ENCODE peak calls at places on chromosomes 6 and 20, in eight cellular contexts. J is BJ; F is psoas muscle; H is CD8-positive, alpha-beta memory T cell; A is fibroblast of lung; O is ovary; X is astrocyte; V is fibroblast of villous mesenchyme. L is an unnamed sample.

GRCh38 chr6:3205913-3206312 is 21.5 kb downstream of the TUBB2B start:
- DNase-seq in V (peak; percentile 95), F (no peak), J (peak; percentile 85), A (peak; percentile 90), X (peak; percentile 98), O (no peak), H (no peak), L (peak; percentile 98)

GRCh38 chr6:21840428-21840827 is 246.9 kb downstream of the SOX4 start:
- DNase-seq in H (no peak), A (peak; percentile 48), V (no peak), O (no peak), X (peak; percentile 66), J (no peak), F (no peak), L (no peak)

GRCh38 chr6:43093361-43094289 is 17.5 kb downstream of the PTK7 start:
- DNase-seq in X (peak; percentile 92), F (peak; percentile 64), J (peak; percentile 62), V (peak; percentile 92), H (no peak), O (no peak), A (peak; percentile 69), L (peak; percentile 91)

GRCh38 chr20:38123021-38123587 is 42.0 kb downstream of the TGM2 start:
- DNase-seq in O (peak; percentile 53), J (no peak), F (peak; percentile 37), X (peak; percentile 68), H (no peak), A (peak; percentile 73), V (peak; percentile 90), L (peak; percentile 65)

GRCh38 chr6:147016440-147016839 is 187.8 kb upstream of the STXBP5 start:
- DNase-seq in X (no peak), F (no peak), A (no peak), V (no peak), O (no peak), J (no peak), H (no peak), L (no peak)

GRCh38 chr6:117906454-117906904 is 585 bp upstream of the SLC35F1 start:
- DNase-seq in H (no peak), J (no peak), X (no peak), V (no peak), A (no peak), F (no peak), O (no peak), L (no peak)

GRCh38 chr6:112237066-112237465 is 17.3 kb downstream of the LAMA4 start:
- DNase-seq in V (peak; percentile 54), J (no peak), X (no peak), O (no peak), H (no peak), A (no peak), F (no peak), L (peak; percentile 46)

GRCh38 chr6:118464620-118465019 is 83.5 kb upstream of the PLN start:
- DNase-seq in X (no peak), V (no peak), A (no peak), O (no peak), H (no peak), J (no peak), F (no peak), L (no peak)

GRCh38 chr6:31057426-31058003 is 47.2 kb downstream of the MUC22 start:
- DNase-seq in O (no peak), J (no peak), X (peak; percentile 61), V (peak; percentile 29), A (peak; percentile 29), F (no peak), H (no peak), L (peak; percentile 55)

GRCh38 chr6:160767019-160767646 is 65.1 kb downstream of the PLG start:
- DNase-seq in X (peak; percentile 17), F (peak; percentile 59), V (no peak), J (no peak), O (peak; percentile 88), H (no peak), A (peak; percentile 65), L (peak; percentile 35)

GRCh38 chr6:36984581-36985383 is 1.2 kb downstream of the MTCH1 start:
- DNase-seq in A (peak; percentile 79), H (peak; percentile 45), O (peak; percentile 72), J (peak; percentile 19), X (peak; percentile 69), V (peak; percentile 84), F (peak; percentile 69), L (peak; percentile 68)

GRCh38 chr6:160005861-160006540 is 37.1 kb downstream of the IGF2R start:
- DNase-seq in V (peak; percentile 71), A (peak; percentile 68), J (no peak), H (no peak), F (peak; percentile 75), X (peak; percentile 45), O (peak; percentile 82), L (peak; percentile 38)

GRCh38 chr6:51514396-51515051 is 572.9 kb downstream of the PKHD1 start:
- DNase-seq in J (no peak), F (no peak), O (no peak), A (no peak), X (peak; percentile 4), V (no peak), H (no peak), L (peak; percentile 4)

GRCh38 chr6:16974729-16975359 is 127.0 kb upstream of the STMND1 start:
- DNase-seq in X (no peak), F (no peak), J (no peak), O (no peak), H (no peak), A (peak; percentile 12), V (no peak), L (no peak)

GRCh38 chr6:16974387-16974673 is 127.5 kb upstream of the STMND1 start:
- DNase-seq in J (no peak), H (no peak), A (no peak), O (no peak), X (no peak), V (no peak), F (no peak), L (peak; percentile 66)

GRCh38 chr6:16973545-16974386 is 128.1 kb upstream of the STMND1 start:
- DNase-seq in V (no peak), A (no peak), O (no peak), H (no peak), X (no peak), F (no peak), J (no peak), L (no peak)

GRCh38 chr6:16978686-16979085 is 123.2 kb upstream of the STMND1 start:
- DNase-seq in F (no peak), X (no peak), V (no peak), J (no peak), A (no peak), O (no peak), H (no peak), L (no peak)

DNA sequence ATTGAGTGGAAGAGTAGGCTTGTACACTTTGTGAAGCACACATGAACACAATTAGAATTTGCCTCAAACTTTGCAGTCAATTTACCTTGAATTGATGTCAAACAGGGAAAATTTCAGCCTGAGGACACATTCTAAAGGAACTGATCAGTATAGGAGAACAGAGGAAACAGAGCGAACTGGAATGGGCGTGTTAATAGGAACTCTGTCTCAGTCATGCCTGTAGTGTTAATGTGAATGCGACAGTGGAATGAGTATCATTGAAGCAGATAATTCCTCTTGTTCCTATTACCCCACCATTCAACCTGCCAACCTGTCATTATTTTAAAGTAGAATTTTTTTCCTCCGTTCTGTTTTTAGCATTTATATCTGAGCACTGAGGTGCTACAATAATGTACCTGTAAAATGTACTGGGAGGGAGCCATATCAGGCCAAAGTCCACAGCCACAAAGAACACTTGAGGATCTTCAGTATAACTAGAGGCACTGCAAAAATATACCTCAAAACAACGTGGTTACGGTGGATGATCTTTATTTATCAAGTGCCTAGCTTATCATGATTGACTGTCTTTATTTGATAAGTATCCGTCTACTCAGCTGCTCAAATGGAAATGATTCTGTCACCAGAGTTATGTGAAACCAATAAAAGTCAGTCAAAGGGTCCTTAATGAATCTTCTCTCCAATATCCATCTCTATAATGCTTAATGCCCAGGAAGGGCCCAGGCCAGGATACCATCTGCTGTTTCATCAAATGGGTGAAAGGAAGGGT is 125.2 kb upstream of the STMND1 start:
- DNase-seq in X (no peak), V (no peak), A (no peak), O (no peak), F (no peak), H (no peak), J (no peak), L (no peak)
- H3K4me3 ChIP-seq in X (no peak overlapping the region), V (no peak overlapping the region), A (no peak overlapping the region), O (no peak overlapping the region), F (no peak overlapping the region), H (no peak overlapping the region), J (no peak overlapping the region), L (no peak overlapping the region)

DNA sequence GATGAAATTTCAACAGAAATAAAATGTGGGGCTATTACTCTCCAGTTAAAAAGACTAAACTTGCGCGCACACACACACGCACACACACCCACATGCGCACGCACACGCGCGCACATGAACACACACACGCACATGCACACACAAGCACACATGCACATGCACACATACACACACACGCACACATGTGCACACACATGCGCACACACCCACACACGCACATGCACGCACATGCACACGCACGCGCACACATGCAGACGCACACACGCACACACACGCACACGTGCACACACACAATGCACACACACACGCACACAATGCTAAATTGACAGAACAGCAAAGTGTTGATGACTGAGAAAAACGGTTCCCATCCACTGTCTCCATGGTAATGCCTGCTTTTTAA is 754.1 kb downstream of the CBLN4 start:
- DNase-seq in F (no peak), X (no peak), O (no peak), J (no peak), H (no peak), A (no peak), V (no peak), L (no peak)
- H3K4me3 ChIP-seq in F (no peak overlapping the region), X (no peak overlapping the region), O (no peak overlapping the region), J (no peak overlapping the region), H (no peak overlapping the region), A (no peak overlapping the region), V (no peak overlapping the region), L (no peak overlapping the region)

DNA sequence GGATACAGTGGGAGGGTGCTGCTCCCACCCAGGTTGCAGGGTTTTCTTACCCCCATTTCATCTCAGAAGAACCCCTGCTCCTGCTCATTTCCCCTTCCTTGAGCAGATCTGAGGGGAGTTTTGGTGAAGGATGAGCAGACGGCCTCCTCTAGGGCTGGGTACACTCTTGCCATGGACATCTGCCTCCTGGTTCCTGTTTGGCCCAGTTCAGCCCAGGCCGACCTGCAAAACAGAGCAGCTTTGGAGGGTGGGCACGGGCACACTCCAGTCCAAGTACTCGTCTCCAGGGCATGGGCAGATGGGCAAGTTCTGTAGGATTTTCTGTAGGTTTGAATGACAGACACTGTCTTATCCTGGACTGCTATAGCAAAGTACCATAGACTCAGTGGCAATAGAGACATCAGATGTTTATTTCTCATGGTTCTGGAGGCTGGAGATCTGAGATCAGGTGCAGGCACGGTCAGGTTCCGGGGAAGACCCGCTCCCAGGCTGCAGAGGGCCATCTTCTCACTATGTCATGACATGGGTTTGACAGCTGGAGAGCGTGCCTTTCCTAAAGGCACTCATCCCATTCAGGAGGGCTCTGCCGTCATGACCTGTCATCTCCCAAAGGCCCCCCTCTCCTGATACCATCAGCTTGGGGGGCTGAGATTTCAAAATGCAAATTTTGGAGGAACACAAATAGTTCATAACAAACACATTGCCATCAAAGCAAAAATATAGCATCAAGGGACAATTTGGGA is 6.2 kb downstream of the NPBWR2 start:
- DNase-seq in J (no peak), A (no peak), X (no peak), O (no peak), V (no peak), H (no peak), F (no peak), L (no peak)
- H3K4me3 ChIP-seq in J (no peak overlapping the region), A (no peak overlapping the region), X (no peak overlapping the region), O (no peak overlapping the region), V (no peak overlapping the region), H (no peak overlapping the region), F (no peak overlapping the region), L (no peak overlapping the region)

DNA sequence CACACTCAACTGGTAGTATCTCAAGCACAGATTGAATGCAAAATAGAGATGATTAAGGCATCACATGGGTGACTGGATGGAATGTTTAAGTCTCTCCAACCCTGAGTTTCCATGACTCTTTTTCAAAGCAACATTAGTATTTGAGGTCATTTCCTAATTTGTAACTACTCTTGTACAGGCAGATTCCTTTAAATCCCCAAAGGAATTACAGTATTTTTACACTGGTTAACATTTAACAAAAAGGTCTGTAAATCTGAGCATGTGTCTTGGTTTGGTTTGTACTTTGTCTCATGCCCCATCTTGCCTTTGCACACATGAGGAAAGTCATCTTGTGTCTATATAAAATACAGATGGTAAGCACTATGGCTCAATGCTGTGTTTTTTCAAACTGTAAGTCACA is 15.1 kb downstream of the RMND1 start:
- DNase-seq in J (no peak), A (peak; percentile 37), F (no peak), O (no peak), V (peak; percentile 58), H (no peak), X (peak; percentile 63), L (peak; percentile 94)
- H3K4me3 ChIP-seq in J (no peak overlapping the region), A (no peak overlapping the region), F (no peak overlapping the region), O (no peak overlapping the region), V (no peak overlapping the region), H (no peak overlapping the region), X (no peak overlapping the region), L (no peak overlapping the region)